ENCODE peak calls at places on chromosomes 7 and 10, in four cellular contexts. C is CD4-positive, alpha-beta T cell; V is myocyte; S is left colon. G is an unnamed sample.
A peak's percentile ranks its signal among the peaks of the same experiment; 100 is the strongest.

GRCh38 chr7:18166002-18166401 is 138.4 kb upstream of the PRPS1L1 start:
- DNase-seq in S (no peak), V (no peak), C (no peak), G (no peak)

GRCh38 chr10:43687373-43687772 is 38.7 kb upstream of the ZNF32 start:
- DNase-seq in C (no peak), V (no peak), S (no peak), G (no peak)

GRCh38 chr10:100766693-100767427 is 21.5 kb downstream of the PAX2 start:
- DNase-seq in S (no peak), C (no peak), V (no peak), G (no peak)

GRCh38 chr7:1305873-1306272 is 73.2 kb downstream of the UNCX start:
- DNase-seq in S (no peak), V (no peak), C (no peak), G (no peak)

GRCh38 chr10:114879541-114880158 is 58.1 kb downstream of the FHIP2A start:
- DNase-seq in S (peak; percentile 29), V (peak; percentile 50), C (peak; percentile 12), G (no peak)

GRCh38 chr10:23063387-23064287 is 31.7 kb upstream of the MSRB2 start:
- DNase-seq in S (no peak), C (no peak), V (no peak), G (peak; percentile 31)

GRCh38 chr7:28890137-28890536 is 68.0 kb downstream of the TRIL start:
- DNase-seq in V (no peak), S (no peak), C (no peak), G (no peak)

GRCh38 chr10:100662067-100662466 is 83.3 kb upstream of the PAX2 start:
- DNase-seq in C (no peak), S (no peak), V (no peak), G (no peak)

GRCh38 chr10:78862328-78862640 is 206.5 kb upstream of the ZMIZ1 start:
- DNase-seq in V (no peak), S (no peak), C (no peak), G (no peak)

GRCh38 chr7:32618987-32619386 is 123.7 kb downstream of the AVL9 start:
- DNase-seq in S (no peak), C (no peak), V (no peak), G (no peak)

GRCh38 chr7:31047747-31048146 is 4.4 kb upstream of the ADCYAP1R1 start:
- DNase-seq in V (no peak), C (no peak), S (no peak), G (no peak)

GRCh38 chr10:49001402-49001801 is 61.8 kb upstream of the LRRC18 start:
- DNase-seq in C (no peak), V (no peak), S (no peak), G (no peak)

GRCh38 chr7:121372376-121373024 is 23.6 kb downstream of the FAM3C start:
- DNase-seq in V (peak; percentile 77), C (no peak), S (no peak), G (no peak)

GRCh38 chr10:79159785-79160184 is 91.0 kb downstream of the ZMIZ1 start:
- DNase-seq in C (no peak), V (peak; percentile 81), S (no peak), G (peak; percentile 91)

GRCh38 chr10:87659571-87660483 is at the start of gene PAPSS2:
- DNase-seq in C (peak; percentile 1), S (peak; percentile 76), V (peak; percentile 59), G (peak; percentile 89)

GRCh38 chr7:64884085-64884912 is 18.8 kb upstream of the ZNF273 start:
- DNase-seq in C (no peak), V (no peak), S (no peak), G (no peak)

GRCh38 chr10:22453948-22454347 is 108.7 kb downstream of the SPAG6 start:
- DNase-seq in C (no peak), S (no peak), V (no peak), G (no peak)

GRCh38 chr10:88187472-88187871 is 324.0 kb downstream of the PTEN start:
- DNase-seq in V (no peak), S (no peak), C (no peak), G (no peak)

GRCh38 chr7:35605760-35606159 is 89.2 kb downstream of the HERPUD2 start:
- DNase-seq in V (peak; percentile 62), S (no peak), C (no peak), G (no peak)

GRCh38 chr10:52215745-52216361 is 98.2 kb upstream of the DKK1 start:
- DNase-seq in C (no peak), V (peak; percentile 86), S (peak; percentile 21), G (no peak)

GRCh38 chr10:80614576-80615416 is 77.1 kb downstream of the SH2D4B start:
- DNase-seq in S (no peak), C (no peak), V (no peak), G (no peak)

GRCh38 chr10:120422459-120422858 is 34.6 kb upstream of the PLPP4 start:
- DNase-seq in V (peak; percentile 23), C (no peak), S (no peak), G (no peak)

GRCh38 chr7:139845443-139845805 is 16.4 kb downstream of the TBXAS1 start:
- DNase-seq in V (no peak), S (no peak), C (no peak), G (no peak)

G was measured in right cardiac atrium.